ENCODE peak calls at places on chromosomes 1 and 21, in four cellular contexts. J is HFF-Myc, H is WERI-Rb-1, A is IMR-90. D is an unnamed sample.

GRCh38 chr1:38213720-38214367 is 167.3 kb upstream of the POU3F1 start:
- DNase-seq in J (no peak), H (no peak), A (no peak), D (no peak)

GRCh38 chr21:46457801-46458314 is 833 bp upstream of the DIP2A start:
- DNase-seq in J (no peak), H (peak), A (peak), D (no peak)

GRCh38 chr1:195979646-195980045 is 628.6 kb downstream of the KCNT2 start:
- DNase-seq in J (no peak), H (no peak), A (no peak), D (no peak)

GRCh38 chr21:44012474-44013379 is 618 bp downstream of the TRAPPC10 start:
- DNase-seq in J (no peak), H (peak), A (peak), D (no peak)

GRCh38 chr1:11535761-11536572 is 57.0 kb downstream of the DISP3 start:
- DNase-seq in J (no peak), H (no peak), A (no peak), D (no peak)

GRCh38 chr1:205950280-205950679 is 7.0 kb upstream of the SLC26A9 start:
- DNase-seq in J (no peak), H (no peak), A (peak), D (no peak)

GRCh38 chr1:64974288-64974825 is 8.0 kb upstream of the JAK1 start:
- DNase-seq in J (no peak), H (peak), A (no peak), D (no peak)

GRCh38 chr1:212162635-212163034 is 122.6 kb upstream of the PPP2R5A start:
- DNase-seq in J (peak), H (no peak), A (peak), D (no peak)

GRCh38 chr1:234881893-234882771 is 246.5 kb downstream of the TOMM20 start:
- DNase-seq in J (no peak), H (peak), A (no peak), D (peak)

GRCh38 chr21:34690041-34690792 is 21.4 kb downstream of the CLIC6 start:
- DNase-seq in J (no peak), H (no peak), A (no peak), D (no peak)

GRCh38 chr1:165144757-165145397 is 211.6 kb downstream of the LMX1A start:
- DNase-seq in J (peak), H (peak), A (peak), D (no peak)

GRCh38 chr1:225881081-225882007 is 836 bp downstream of the TMEM63A start:
- DNase-seq in J (no peak), H (no peak), A (peak), D (no peak)

GRCh38 chr1:12034381-12034801 is 15.1 kb downstream of the MIIP start:
- DNase-seq in J (no peak), H (no peak), A (peak), D (no peak)

GRCh38 chr1:111725192-111725591 is 14.0 kb downstream of the INKA2 start:
- DNase-seq in J (no peak), H (peak), A (no peak), D (no peak)

GRCh38 chr1:179353546-179353945 is 12.2 kb upstream of the AXDND1 start:
- DNase-seq in J (peak), H (no peak), A (peak), D (no peak)

GRCh38 chr21:41170442-41170841 is 2.5 kb downstream of the BACE2 start:
- DNase-seq in J (no peak), H (peak), A (peak), D (peak)

GRCh38 chr1:223226271-223226670 is 83.2 kb upstream of the TLR5 start:
- DNase-seq in J (no peak), H (no peak), A (no peak), D (no peak)

GRCh38 chr1:156668801-156669637 is 8.2 kb downstream of the NES start:
- DNase-seq in J (no peak), H (peak), A (no peak), D (no peak)

GRCh38 chr1:144101397-144102050 is 129.7 kb upstream of the FAM72C start:
- DNase-seq in J (no peak), H (peak), A (no peak), D (no peak)

GRCh38 chr1:239858058-239858457 is 233.6 kb upstream of the FMN2 start:
- DNase-seq in J (no peak), H (no peak), A (no peak), D (peak)

GRCh38 chr1:22670352-22670964 is 17.4 kb downstream of the C1QB start:
- DNase-seq in J (no peak), H (no peak), A (no peak), D (no peak)

GRCh38 chr1:232340448-232340847 is 289.5 kb downstream of the SIPA1L2 start:
- DNase-seq in J (no peak), H (no peak), A (no peak), D (no peak)

DNA sequence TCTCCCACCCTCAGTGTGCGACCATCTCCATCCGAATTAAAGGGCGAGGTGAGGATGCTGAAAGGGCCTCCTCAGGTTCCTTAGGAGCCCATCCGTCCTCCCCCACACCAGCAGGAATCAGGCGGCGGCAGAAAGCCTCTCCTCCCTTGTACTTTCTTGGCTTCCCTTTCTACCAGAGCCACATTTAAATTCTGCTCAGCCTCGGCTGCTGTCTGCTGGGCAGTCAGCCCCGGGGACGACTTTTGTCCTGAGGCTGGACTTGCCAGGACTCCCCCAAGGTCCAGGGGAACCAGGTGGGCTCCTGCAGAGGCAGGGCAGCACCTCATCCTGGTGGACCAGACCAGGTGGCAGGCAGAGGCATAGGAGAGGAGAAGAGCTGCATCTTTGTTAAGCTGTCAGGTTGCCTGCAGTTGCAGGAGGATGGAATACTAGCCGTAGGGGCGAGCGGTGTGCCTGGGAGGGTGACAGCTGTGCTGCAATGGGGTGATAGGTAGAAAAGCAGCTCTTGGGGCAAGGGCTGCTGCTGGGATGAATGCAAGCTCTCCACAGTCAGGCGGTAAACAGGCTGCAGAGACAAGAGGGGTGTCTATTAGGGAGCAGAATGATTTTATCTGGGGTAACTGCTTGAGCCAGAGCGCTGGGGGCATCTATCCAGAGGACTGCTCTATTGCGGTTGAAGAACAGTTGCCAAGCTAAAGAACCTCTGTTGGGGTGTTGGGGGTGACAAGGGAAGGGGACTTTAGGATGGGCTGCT is 46.2 kb upstream of the WASF2 start:
- DNase-seq in J (no peak), H (no peak), A (no peak), D (no peak)
- TF ChIP-seq CTCF in J (no peak), H (no peak), A (no peak), D (no peak)

DNA sequence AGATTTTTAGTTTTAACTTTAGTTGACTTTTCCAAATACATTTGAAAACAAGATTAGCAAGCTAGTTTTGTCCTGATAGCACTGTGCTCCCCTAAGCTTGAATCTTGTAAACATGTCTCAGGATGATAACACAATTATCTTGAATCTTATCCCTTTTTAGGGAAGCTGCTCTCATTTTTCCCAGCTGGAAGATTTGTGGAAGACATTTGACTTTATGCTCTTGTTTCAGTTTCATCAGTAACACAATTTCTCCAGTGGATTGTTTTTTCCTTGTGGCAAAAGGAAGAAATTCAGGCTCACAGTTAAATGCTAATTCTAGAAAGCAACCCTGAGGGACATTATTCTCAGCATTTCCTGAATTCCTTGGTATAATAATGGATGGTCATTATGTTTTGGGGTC is 88.8 kb downstream of the CDC7 start:
- DNase-seq in J (no peak), H (no peak), A (no peak), D (no peak)
- TF ChIP-seq CTCF in J (no peak), H (no peak), A (no peak), D (no peak)

DNA sequence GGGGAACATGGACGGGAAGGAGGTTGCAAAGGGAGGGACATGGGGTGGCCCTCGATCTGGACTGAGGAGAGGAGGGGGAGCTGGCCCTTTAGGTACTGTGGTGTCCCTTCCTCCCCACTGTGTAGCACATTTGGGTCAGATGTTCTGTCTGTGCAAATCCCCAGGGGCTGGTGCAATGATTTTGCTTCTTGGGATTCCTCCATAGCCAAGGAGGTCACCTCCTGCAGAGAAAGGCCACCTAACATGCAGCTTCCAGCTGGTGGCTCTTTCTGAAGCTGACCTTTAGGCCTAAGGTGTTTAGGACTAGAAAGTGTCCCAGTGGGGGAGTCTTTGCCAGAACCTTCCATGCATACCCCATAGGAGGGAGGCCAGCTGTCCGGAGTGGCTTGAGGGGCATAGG is 9.0 kb upstream of the MYOM3 start:
- DNase-seq in J (no peak), H (no peak), A (no peak), D (no peak)
- TF ChIP-seq CTCF in J (no peak), H (no peak), A (no peak), D (no peak)

GRCh38 chr1:201434266-201434665 is 12.7 kb upstream of the TNNI1 start:
- DNase-seq in J (no peak), H (no peak), A (no peak), D (no peak)

GRCh38 chr1:201436969-201437368 is 15.4 kb upstream of the TNNI1 start:
- DNase-seq in J (no peak), H (no peak), A (no peak), D (no peak)

GRCh38 chr1:201433609-201434008 is 12.1 kb upstream of the TNNI1 start:
- DNase-seq in J (no peak), H (no peak), A (no peak), D (no peak)

GRCh38 chr1:201432814-201433213 is 11.3 kb upstream of the TNNI1 start:
- DNase-seq in J (no peak), H (no peak), A (no peak), D (no peak)

DNA sequence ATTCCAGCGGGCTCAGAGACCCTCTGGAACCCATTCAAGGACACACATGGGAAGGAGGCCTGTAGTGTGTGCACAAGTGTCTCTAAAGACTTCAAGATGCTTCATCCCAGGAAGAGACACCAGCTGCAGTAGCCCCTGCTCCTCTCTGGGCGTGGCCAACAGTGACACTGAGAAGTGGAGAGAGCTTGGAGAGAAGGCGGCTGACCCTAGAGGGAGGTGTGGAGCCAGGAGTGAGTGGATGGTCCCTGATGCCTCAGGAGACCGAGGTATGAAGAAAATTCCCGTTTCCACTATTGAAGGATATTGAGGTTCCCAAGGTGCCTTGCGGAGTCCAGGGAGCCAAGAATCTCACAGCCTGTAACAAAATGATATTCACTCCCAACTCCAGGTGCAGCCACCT is 14.9 kb upstream of the TNNI1 start:
- DNase-seq in J (no peak), H (peak), A (peak), D (no peak)
- TF ChIP-seq CTCF in J (peak), H (peak), A (peak), D (peak)

GRCh38 chr1:2283371-2283990 is 55.4 kb downstream of the SKI start:
- DNase-seq in J (no peak), H (no peak), A (no peak), D (no peak)
- TF ChIP-seq CTCF in J (no peak), H (no peak), A (no peak), D (no peak)

DNA sequence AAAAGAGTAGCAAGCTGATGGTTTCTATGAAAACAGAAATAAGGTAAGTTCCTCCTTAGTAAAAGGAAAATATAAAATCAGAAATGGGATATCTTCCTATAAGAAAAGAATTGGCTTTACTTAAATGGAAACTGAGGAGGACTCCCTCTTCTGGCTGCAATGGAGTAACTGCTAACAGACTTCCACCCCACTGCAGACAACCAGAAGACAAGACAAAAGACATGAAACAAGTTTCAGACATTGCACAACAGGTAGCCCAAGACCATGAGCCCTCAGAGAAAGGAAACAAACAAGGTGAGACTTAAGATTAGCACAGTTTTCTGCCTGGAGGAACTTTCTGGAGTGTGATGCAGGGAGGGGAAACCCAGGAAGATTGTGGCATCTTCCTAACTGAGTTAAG is 17.0 kb upstream of the OLFML2B start:
- DNase-seq in J (no peak), H (no peak), A (peak), D (no peak)
- TF ChIP-seq CTCF in J (peak), H (peak), A (peak), D (peak)

DNA sequence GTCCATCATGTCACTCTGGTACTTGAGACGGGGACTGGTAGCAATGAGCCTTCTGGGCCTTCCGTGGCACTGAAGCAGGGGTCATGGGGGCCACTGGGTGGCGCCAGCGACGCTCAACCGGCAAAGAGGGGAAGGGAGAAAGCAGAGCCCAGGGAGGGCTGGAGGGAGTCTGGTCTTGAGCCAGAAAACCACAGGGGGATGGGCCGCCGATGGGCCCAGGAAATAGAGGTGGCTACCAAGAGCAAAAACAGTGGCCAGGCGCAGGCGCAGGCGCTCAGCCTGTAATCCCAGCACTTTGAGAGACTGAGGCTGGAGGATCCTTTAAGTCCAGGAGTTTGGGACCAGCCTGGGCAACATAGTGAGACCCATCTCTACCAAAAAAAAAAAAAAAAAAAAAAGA is 21.8 kb downstream of the EXOC8 start:
- DNase-seq in J (no peak), H (peak), A (peak), D (no peak)
- TF ChIP-seq CTCF in J (peak), H (peak), A (peak), D (peak)

DNA sequence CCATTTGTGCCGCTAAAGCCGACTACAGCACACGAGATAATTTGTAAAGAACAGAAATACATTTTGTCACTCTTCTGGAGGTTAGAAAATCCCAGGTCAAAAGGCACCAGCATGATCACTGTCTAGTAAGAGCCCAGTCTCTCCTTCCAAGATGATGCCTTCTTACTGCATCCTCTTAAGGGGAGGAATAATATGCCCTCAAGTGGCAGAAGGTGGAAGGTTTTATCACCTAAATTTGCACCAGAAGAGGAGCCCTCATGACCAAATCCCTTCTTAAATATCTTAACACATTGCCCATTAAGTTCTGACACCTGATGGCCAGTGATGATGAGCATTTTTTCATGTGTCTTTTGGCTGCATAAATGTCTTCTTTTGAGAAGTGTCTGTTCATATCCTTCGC is 326.7 kb upstream of the RGS18 start:
- DNase-seq in J (no peak), H (no peak), A (no peak), D (no peak)
- TF ChIP-seq CTCF in J (no peak), H (peak), A (no peak), D (peak)

GRCh38 chr1:220876511-220877347 is 2.5 kb upstream of the HLX start:
- DNase-seq in J (no peak), H (no peak), A (no peak), D (no peak)

GRCh38 chr1:220877348-220878095 is 1.7 kb upstream of the HLX start:
- DNase-seq in J (no peak), H (no peak), A (no peak), D (no peak)

GRCh38 chr1:220879509-220880366 is 495 bp downstream of the HLX start:
- DNase-seq in J (no peak), H (peak), A (peak), D (no peak)

GRCh38 chr1:220879090-220879508 is at the start of gene HLX:
- DNase-seq in J (peak), H (peak), A (peak), D (no peak)

DNA sequence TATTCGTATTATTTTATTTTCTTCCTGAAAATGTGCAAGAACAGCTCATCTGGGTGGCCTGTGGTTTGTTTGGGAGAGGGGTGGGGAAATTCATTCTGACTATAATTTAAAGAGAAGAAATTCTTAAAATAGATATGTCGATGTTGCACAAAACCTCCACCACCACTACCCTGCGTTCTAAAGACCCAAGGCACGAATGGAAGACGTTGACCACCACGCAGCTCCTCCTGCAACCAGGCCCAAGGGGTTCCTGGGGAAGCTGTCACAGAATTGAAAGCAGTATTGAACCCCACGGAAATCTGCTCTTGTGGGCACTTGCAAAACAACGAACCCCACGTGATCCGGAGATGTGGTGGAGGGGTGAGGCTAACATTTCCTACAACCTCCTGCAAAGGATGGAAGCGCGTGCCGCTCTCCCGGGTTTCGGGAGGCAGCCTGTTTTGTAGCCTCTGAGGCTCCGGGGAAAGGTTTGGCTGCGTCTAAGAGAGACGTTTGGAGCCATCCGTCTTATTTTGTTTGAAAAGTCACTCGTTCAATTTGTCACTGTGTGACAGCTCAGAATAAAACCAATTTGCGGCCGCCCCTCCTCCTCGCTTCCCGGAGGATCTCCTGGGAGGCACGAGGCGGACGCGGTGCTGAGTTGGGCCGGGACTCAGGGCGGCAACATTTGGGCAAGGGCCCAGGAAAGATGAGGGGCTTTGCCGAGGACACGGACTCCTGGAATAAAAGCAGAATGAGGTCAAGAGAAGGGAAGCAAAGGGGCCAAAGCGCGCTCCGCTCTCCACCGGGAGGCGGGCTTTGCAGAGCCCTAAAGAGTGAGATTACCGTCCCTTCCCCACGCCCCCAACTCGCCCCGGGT is 791 bp upstream of the HLX start:
- DNase-seq in J (no peak), H (no peak), A (no peak), D (no peak)
- TF ChIP-seq CTCF in J (no peak), H (no peak), A (no peak), D (no peak)

DNA sequence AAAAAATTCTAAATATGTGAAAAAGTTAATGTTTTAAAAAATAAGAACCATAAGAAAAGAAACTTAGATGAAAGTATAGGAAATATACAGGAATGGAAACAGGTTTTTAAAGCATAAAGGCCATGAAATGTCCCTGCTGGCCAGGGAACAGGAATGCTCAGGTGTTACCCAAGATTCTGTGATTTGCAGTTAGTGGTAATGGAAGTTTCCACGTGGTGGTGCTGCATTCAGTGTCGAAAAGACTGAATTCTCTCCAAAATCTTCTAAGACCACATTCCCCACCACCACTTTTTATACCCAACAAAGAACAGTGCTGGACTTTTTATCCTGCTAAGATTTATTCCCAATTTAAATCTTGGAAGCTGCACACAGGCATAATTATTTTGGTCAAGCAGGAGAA is 126.2 kb downstream of the PRRX1 start:
- DNase-seq in J (no peak), H (no peak), A (no peak), D (no peak)
- TF ChIP-seq CTCF in J (no peak), H (no peak), A (peak), D (peak)